ENCODE peak calls at places on chromosomes 7 and 10, in seven cellular contexts. Y, U, C, R, T, B and S are unnamed samples.
A peak's percentile ranks its signal among the peaks of the same experiment; 100 is the strongest.

GRCh38 chr10:105681051-105681450 is 1040.0 kb downstream of the SORCS3 start:
- DNase-seq in Y (no peak), U (no peak), C (no peak), R (no peak), T (no peak), B (no peak), S (no peak)

GRCh38 chr7:45161842-45162241 is 4.3 kb downstream of the RAMP3 start:
- DNase-seq in Y (no peak), U (no peak), C (no peak), R (no peak), T (no peak), B (no peak), S (no peak)

GRCh38 chr7:148701414-148701813 is 2.7 kb downstream of the CUL1 start:
- DNase-seq in Y (peak; percentile 51), U (no peak), C (no peak), R (no peak), T (no peak), B (no peak), S (no peak)

GRCh38 chr10:36345770-36346169 is 703.7 kb upstream of the FZD8 start:
- DNase-seq in Y (peak; percentile 46), U (no peak), C (no peak), R (no peak), T (no peak), B (no peak), S (no peak)

GRCh38 chr10:131561897-131562296 is 250.4 kb upstream of the TCERG1L start:
- DNase-seq in Y (no peak), U (no peak), C (no peak), R (no peak), T (no peak), B (peak; percentile 89), S (no peak)

GRCh38 chr10:1316806-1317131 is 260.6 kb downstream of the WDR37 start:
- DNase-seq in Y (no peak), U (no peak), C (no peak), R (no peak), T (no peak), B (no peak), S (no peak)

GRCh38 chr10:18321371-18321770 is 181.1 kb downstream of the CACNB2 start:
- DNase-seq in Y (no peak), U (no peak), C (no peak), R (no peak), T (no peak), B (no peak), S (no peak)

GRCh38 chr7:143239822-143240221 is 18.0 kb downstream of the TAS2R40 start:
- DNase-seq in Y (no peak), U (no peak), C (no peak), R (no peak), T (no peak), B (no peak), S (no peak)

GRCh38 chr7:114818501-114818900 is 103.4 kb upstream of the MDFIC start:
- DNase-seq in Y (peak; percentile 66), U (no peak), C (no peak), R (no peak), T (no peak), B (no peak), S (no peak)

GRCh38 chr7:80790877-80791276 is 128.0 kb downstream of the SEMA3C start:
- DNase-seq in Y (no peak), U (no peak), C (no peak), R (no peak), T (no peak), B (no peak), S (peak; percentile 32)

GRCh38 chr7:139177696-139178095 is 53.3 kb upstream of the UBN2 start:
- DNase-seq in Y (no peak), U (no peak), C (no peak), R (no peak), T (no peak), B (no peak), S (no peak)

GRCh38 chr7:114084381-114085312 is 165.8 kb upstream of the PPP1R3A start:
- DNase-seq in Y (no peak), U (no peak), C (no peak), R (peak; percentile 50), T (no peak), B (peak; percentile 13), S (no peak)

GRCh38 chr7:82805527-82805960 is 357.1 kb downstream of the PCLO start:
- DNase-seq in Y (peak; percentile 90), U (no peak), C (no peak), R (no peak), T (peak; percentile 34), B (peak; percentile 13), S (peak; percentile 21)

GRCh38 chr7:155228894-155229293 is 68.8 kb upstream of the INSIG1 start:
- DNase-seq in Y (no peak), U (no peak), C (no peak), R (no peak), T (no peak), B (no peak), S (no peak)

GRCh38 chr10:6221971-6222751 is 19.4 kb downstream of the PFKFB3 start:
- DNase-seq in Y (no peak), U (no peak), C (no peak), R (no peak), T (no peak), B (no peak), S (peak; percentile 43)

GRCh38 chr7:39595102-39595620 is 28.2 kb upstream of the RALA start:
- DNase-seq in Y (peak; percentile 92), U (no peak), C (no peak), R (no peak), T (no peak), B (peak; percentile 72), S (no peak)

GRCh38 chr7:25180946-25181345 is 47.3 kb downstream of the NPVF start:
- DNase-seq in Y (no peak), U (no peak), C (no peak), R (no peak), T (no peak), B (no peak), S (no peak)

GRCh38 chr7:152759655-152760383 is at the start of gene ACTR3B:
- DNase-seq in Y (peak; percentile 91), U (peak; percentile 83), C (peak; percentile 89), R (peak; percentile 94), T (no peak), B (peak; percentile 57), S (peak; percentile 92)

GRCh38 chr10:51397244-51397643 is 302.2 kb downstream of the CSTF2T start:
- DNase-seq in Y (no peak), U (no peak), C (no peak), R (no peak), T (no peak), B (no peak), S (no peak)

GRCh38 chr7:54664235-54665228 is 94.5 kb downstream of the SEC61G start:
- DNase-seq in Y (peak; percentile 16), U (no peak), C (no peak), R (peak; percentile 89), T (no peak), B (peak; percentile 54), S (peak; percentile 88)

GRCh38 chr7:94907420-94908203 is at the start of gene PPP1R9A:
- DNase-seq in Y (peak; percentile 1), U (no peak), C (no peak), R (peak; percentile 53), T (peak; percentile 41), B (peak; percentile 17), S (no peak)

GRCh38 chr10:79241990-79242619 is 105.2 kb upstream of the PPIF start:
- DNase-seq in Y (peak; percentile 67), U (no peak), C (peak; percentile 25), R (peak; percentile 74), T (no peak), B (no peak), S (peak; percentile 73)

GRCh38 chr10:123651421-123652047 is 14.6 kb upstream of the GPR26 start:
- DNase-seq in Y (no peak), U (no peak), C (no peak), R (peak; percentile 6), T (no peak), B (no peak), S (no peak)

GRCh38 chr10:86345296-86346168 is 21.1 kb downstream of the GRID1 start:
- DNase-seq in Y (no peak), U (no peak), C (no peak), R (peak; percentile 7), T (no peak), B (no peak), S (peak; percentile 24)

GRCh38 chr10:132009575-132009974 is 27.9 kb upstream of the BNIP3 start:
- DNase-seq in Y (no peak), U (no peak), C (no peak), R (no peak), T (no peak), B (no peak), S (no peak)

GRCh38 chr7:23811540-23811939 is 101.5 kb downstream of the STK31 start:
- DNase-seq in Y (no peak), U (no peak), C (no peak), R (no peak), T (no peak), B (no peak), S (no peak)

GRCh38 chr7:43465581-43466554 is 117.0 kb upstream of the STK17A start:
- DNase-seq in Y (peak; percentile 37), U (no peak), C (no peak), R (no peak), T (no peak), B (no peak), S (no peak)

GRCh38 chr7:2537981-2538851 is 17.1 kb downstream of the BRAT1 start:
- DNase-seq in Y (no peak), U (no peak), C (no peak), R (peak; percentile 47), T (no peak), B (no peak), S (peak; percentile 35)

GRCh38 chr7:37408885-37409248 is 39.8 kb downstream of the ELMO1 start:
- DNase-seq in Y (peak; percentile 67), U (no peak), C (no peak), R (no peak), T (no peak), B (no peak), S (no peak)

GRCh38 chr10:22183771-22184466 is 33.9 kb downstream of the EBLN1 start:
- DNase-seq in Y (no peak), U (no peak), C (no peak), R (no peak), T (no peak), B (no peak), S (no peak)

GRCh38 chr10:24360286-24361127 is 151.6 kb downstream of the KIAA1217 start:
- DNase-seq in Y (peak; percentile 28), U (no peak), C (no peak), R (peak; percentile 79), T (no peak), B (no peak), S (peak; percentile 36)

GRCh38 chr7:101820703-101821102 is 3.3 kb downstream of the CUX1 start:
- DNase-seq in Y (no peak), U (no peak), C (no peak), R (no peak), T (no peak), B (no peak), S (no peak)

GRCh38 chr7:23533160-23533559 is 1.4 kb upstream of the TRA2A start:
- DNase-seq in Y (no peak), U (no peak), C (no peak), R (no peak), T (no peak), B (no peak), S (no peak)

GRCh38 chr7:96135241-96135640 is 186.7 kb downstream of the SLC25A13 start:
- DNase-seq in Y (no peak), U (no peak), C (no peak), R (no peak), T (no peak), B (no peak), S (no peak)

GRCh38 chr10:98318861-98319260 is 50.9 kb upstream of the LOXL4 start:
- DNase-seq in Y (no peak), U (no peak), C (no peak), R (no peak), T (no peak), B (no peak), S (no peak)

GRCh38 chr10:21525367-21526183 is at the start of gene SKIDA1:
- DNase-seq in Y (peak; percentile 85), U (no peak), C (peak; percentile 66), R (peak; percentile 88), T (peak; percentile 35), B (peak; percentile 66), S (peak; percentile 89)

GRCh38 chr10:104429834-104430233 is 76.2 kb downstream of the CFAP58 start:
- DNase-seq in Y (no peak), U (no peak), C (no peak), R (no peak), T (no peak), B (no peak), S (no peak)

GRCh38 chr10:91034494-91035157 is 113.7 kb upstream of the ANKRD1 start:
- DNase-seq in Y (peak; percentile 6), U (no peak), C (no peak), R (no peak), T (no peak), B (peak; percentile 19), S (no peak)